ENCODE peak calls at places on chromosomes 4 and X, in ten cellular contexts. K is iris pigment epithelial cell; P is cardiac fibroblast; F is G401; A is stimulated activated CD4-positive, alpha-beta T cell treated with anti-CD3 and anti-CD28 coated beads, Interleukin-2, amount 100 ng/mL, for 24 hours; H is nephron progenitor cell; V is GM06990; T is activated T-cell treated with anti-CD3 and anti-CD28 coated beads for 1 hour; I is effector memory CD8-positive, alpha-beta T cell; G is RWPE1. O is an unnamed sample.

GRCh38 chrX:19195243-19195610 is 73.0 kb upstream of the ADGRG2 start:
- DNase-seq in T (no peak), A (no peak), H (no peak), K (no peak), I (no peak), V (peak), F (no peak), G (no peak), P (no peak), O (no peak)

GRCh38 chr4:83113429-83113786 is 1.1 kb downstream of the PLAC8 start:
- DNase-seq in V (no peak), P (no peak), G (no peak), A (peak), F (no peak), I (no peak), K (no peak), T (no peak), H (no peak), O (no peak)

GRCh38 chr4:7831330-7831729 is 108.3 kb downstream of the AFAP1 start:
- DNase-seq in G (no peak), K (peak), T (no peak), V (peak), H (no peak), I (peak), P (peak), A (peak), F (no peak), O (no peak)

GRCh38 chr4:11724731-11725130 is 296.0 kb upstream of the HS3ST1 start:
- DNase-seq in V (no peak), H (no peak), P (peak), G (peak), F (no peak), K (peak), I (no peak), T (no peak), A (no peak), O (no peak)

GRCh38 chr4:180751009-180751408 is 1492.2 kb upstream of the TENM3 start:
- DNase-seq in F (no peak), P (peak), A (no peak), I (no peak), T (no peak), K (peak), V (no peak), H (no peak), G (peak), O (no peak)

GRCh38 chrX:149151805-149152757 is 353.0 kb downstream of the IDS start:
- DNase-seq in A (no peak), H (no peak), G (peak), K (peak), T (no peak), F (no peak), V (no peak), P (peak), I (no peak), O (no peak)

GRCh38 chr4:3786196-3786869 is 20.1 kb downstream of the ADRA2C start:
- DNase-seq in V (no peak), T (no peak), A (no peak), G (no peak), H (no peak), F (peak), I (no peak), K (no peak), P (no peak), O (no peak)

GRCh38 chrX:153763298-153763932 is 634 bp upstream of the PLXNB3 start:
- DNase-seq in G (no peak), T (no peak), K (no peak), I (no peak), P (no peak), V (no peak), F (no peak), A (no peak), H (no peak), O (no peak)

GRCh38 chr4:3834921-3835521 is 68.8 kb downstream of the ADRA2C start:
- DNase-seq in A (peak), P (no peak), H (no peak), G (no peak), F (no peak), K (no peak), V (no peak), T (no peak), I (no peak), O (no peak)

GRCh38 chrX:122119361-122119760 is 1064.7 kb upstream of the GRIA3 start:
- DNase-seq in F (no peak), T (no peak), I (no peak), A (no peak), P (no peak), K (no peak), H (no peak), G (no peak), V (no peak), O (no peak)

GRCh38 chr4:168528131-168528949 is 31.5 kb downstream of the PALLD start:
- DNase-seq in H (no peak), G (peak), T (no peak), A (no peak), K (peak), F (no peak), I (no peak), V (no peak), P (peak), O (no peak)

GRCh38 chr4:74623041-74623440 is 171.3 kb downstream of the BTC start:
- DNase-seq in G (no peak), H (peak), V (no peak), I (no peak), A (no peak), T (no peak), P (peak), K (peak), F (no peak), O (no peak)

GRCh38 chr4:19678763-19679162 is 572.9 kb upstream of the SLIT2 start:
- DNase-seq in T (no peak), G (no peak), A (no peak), H (no peak), F (no peak), K (peak), I (no peak), P (peak), V (no peak), O (no peak)

GRCh38 chrX:91434351-91435168 is at the start of gene PABPC5:
- DNase-seq in F (peak), H (peak), P (peak), I (no peak), A (no peak), G (no peak), T (no peak), V (peak), K (peak), O (no peak)